ENCODE peak calls at places on chromosomes 13 and 19, in six cellular contexts. One of them, this sample, is unnamed. For H3K27me3 and H3K36me3, the result is how much of the 10 kb centered on the place peaks cover.

GRCh38 chr19:42469311-42470239 is 26.8 kb upstream of the CXCL17 start:
- DNase-seq in cardiac muscle cell: no peak
- DNase-seq in testis: no peak
- DNase-seq in colonic mucosa: no peak
- DNase-seq in neural progenitor cell: no peak
- DNase-seq in adrenal gland: peak
- DNase-seq in this sample: no peak

GRCh38 chr13:34156841-34157365 is 339.0 kb downstream of the RFC3 start:
- DNase-seq in colonic mucosa: peak
- DNase-seq in testis: peak
- DNase-seq in cardiac muscle cell: no peak
- DNase-seq in neural progenitor cell: no peak
- DNase-seq in adrenal gland: peak
- DNase-seq in this sample: no peak

GRCh38 chr19:46404884-46405658 is 8.3 kb downstream of the CCDC8 start:
- DNase-seq in adrenal gland: no peak
- DNase-seq in colonic mucosa: no peak
- DNase-seq in testis: peak
- DNase-seq in neural progenitor cell: peak
- DNase-seq in cardiac muscle cell: peak
- DNase-seq in this sample: peak

GRCh38 chr19:6260912-6261636 is 18.7 kb downstream of the MLLT1 start:
- DNase-seq in cardiac muscle cell: no peak
- DNase-seq in adrenal gland: peak
- DNase-seq in colonic mucosa: no peak
- DNase-seq in neural progenitor cell: peak
- DNase-seq in testis: no peak
- DNase-seq in this sample: peak

GRCh38 chr13:44417876-44418275 is 44.3 kb downstream of the SERP2 start:
- DNase-seq in cardiac muscle cell: no peak
- DNase-seq in neural progenitor cell: no peak
- DNase-seq in testis: no peak
- DNase-seq in colonic mucosa: no peak
- DNase-seq in adrenal gland: no peak
- DNase-seq in this sample: no peak

GRCh38 chr13:60970736-60971135 is 444.9 kb downstream of the PCDH20 start:
- DNase-seq in colonic mucosa: no peak
- DNase-seq in cardiac muscle cell: no peak
- DNase-seq in adrenal gland: no peak
- DNase-seq in neural progenitor cell: no peak
- DNase-seq in testis: no peak
- DNase-seq in this sample: no peak

GRCh38 chr19:44643605-44644390 is at the start of gene PVR:
- DNase-seq in colonic mucosa: peak
- DNase-seq in cardiac muscle cell: peak
- DNase-seq in neural progenitor cell: peak
- DNase-seq in testis: peak
- DNase-seq in adrenal gland: peak
- DNase-seq in this sample: peak

GRCh38 chr19:14519860-14520407 is 1.7 kb upstream of the DNAJB1 start:
- DNase-seq in testis: peak
- DNase-seq in cardiac muscle cell: no peak
- DNase-seq in adrenal gland: peak
- DNase-seq in neural progenitor cell: no peak
- DNase-seq in colonic mucosa: peak
- DNase-seq in this sample: no peak

GRCh38 chr13:30004204-30004603 is 153.8 kb upstream of the UBL3 start:
- DNase-seq in adrenal gland: peak
- DNase-seq in cardiac muscle cell: no peak
- DNase-seq in colonic mucosa: no peak
- DNase-seq in neural progenitor cell: no peak
- DNase-seq in testis: no peak
- DNase-seq in this sample: no peak

GRCh38 chr13:47886314-47886713 is 114.8 kb downstream of the SUCLA2 start:
- DNase-seq in testis: no peak
- DNase-seq in neural progenitor cell: no peak
- DNase-seq in cardiac muscle cell: no peak
- DNase-seq in colonic mucosa: no peak
- DNase-seq in adrenal gland: no peak
- DNase-seq in this sample: no peak

GRCh38 chr19:21434967-21435544 is 38.1 kb downstream of the ZNF493 start:
- DNase-seq in adrenal gland: no peak
- DNase-seq in testis: no peak
- DNase-seq in neural progenitor cell: no peak
- DNase-seq in cardiac muscle cell: no peak
- DNase-seq in colonic mucosa: no peak
- DNase-seq in this sample: no peak

GRCh38 chr13:59867867-59868266 is 295.9 kb downstream of the DIAPH3 start:
- DNase-seq in cardiac muscle cell: no peak
- DNase-seq in colonic mucosa: no peak
- DNase-seq in testis: no peak
- DNase-seq in neural progenitor cell: no peak
- DNase-seq in adrenal gland: no peak
- DNase-seq in this sample: no peak

GRCh38 chr13:65600702-65601101 is 1629.4 kb downstream of the PCDH9 start:
- DNase-seq in adrenal gland: no peak
- DNase-seq in colonic mucosa: no peak
- DNase-seq in testis: no peak
- DNase-seq in neural progenitor cell: no peak
- DNase-seq in cardiac muscle cell: no peak
- DNase-seq in this sample: no peak

GRCh38 chr19:10292206-10292788 is 2.5 kb downstream of the ICAM5 start:
- DNase-seq in colonic mucosa: peak
- DNase-seq in adrenal gland: peak
- DNase-seq in testis: peak
- DNase-seq in cardiac muscle cell: peak
- DNase-seq in neural progenitor cell: peak
- DNase-seq in this sample: peak

DNA sequence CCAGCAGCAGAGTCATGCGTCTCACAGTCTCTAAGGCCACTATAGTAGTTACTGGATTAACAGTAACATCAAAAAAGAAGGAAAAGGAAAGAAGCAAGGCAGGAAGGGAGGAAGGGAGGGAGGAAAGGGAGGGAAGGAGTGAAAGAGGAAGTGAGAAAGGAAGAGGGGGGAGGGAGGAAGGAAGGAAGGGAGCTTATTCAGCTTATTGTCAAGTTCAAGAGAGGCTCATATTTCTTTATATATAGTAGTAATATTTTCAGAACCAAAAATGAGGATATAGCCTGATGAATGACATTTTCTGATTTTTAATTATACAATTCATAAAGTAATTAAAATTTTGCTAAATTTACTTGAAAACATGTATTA is 17.7 kb upstream of the RUBCNL start:
- DNase-seq in colonic mucosa: no peak
- DNase-seq in adrenal gland: no peak
- DNase-seq in cardiac muscle cell: no peak
- DNase-seq in neural progenitor cell: no peak
- DNase-seq in testis: no peak
- DNase-seq in this sample: no peak
- H3K4me3 ChIP-seq in colonic mucosa: no peak
- H3K4me3 ChIP-seq in adrenal gland: no peak
- H3K4me3 ChIP-seq in cardiac muscle cell: no peak
- H3K4me3 ChIP-seq in neural progenitor cell: no peak
- H3K4me3 ChIP-seq in testis: no peak
- H3K4me3 ChIP-seq in this sample: no peak

DNA sequence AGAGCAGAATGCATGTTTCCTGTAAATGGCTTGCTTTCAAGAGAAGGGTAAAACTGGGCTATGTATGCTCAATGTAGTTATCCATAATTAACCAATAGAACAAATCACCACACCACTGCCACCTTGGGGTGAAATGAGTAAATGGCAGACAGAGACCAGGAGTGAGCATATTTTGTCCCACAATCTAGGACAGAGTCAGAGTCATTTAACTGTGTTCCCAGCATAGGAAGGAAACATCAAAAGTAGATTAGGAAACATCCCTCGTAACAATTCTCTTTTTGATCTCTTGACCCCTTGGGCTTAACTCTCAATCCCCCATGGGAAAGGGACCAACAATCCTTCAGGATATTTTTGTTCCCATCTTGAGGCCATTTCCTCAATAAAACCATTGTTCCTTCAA is 224.8 kb downstream of the NHLRC3 start:
- DNase-seq in adrenal gland: peak
- DNase-seq in testis: peak
- DNase-seq in colonic mucosa: peak
- DNase-seq in neural progenitor cell: peak
- DNase-seq in cardiac muscle cell: peak
- DNase-seq in this sample: peak
- H3K27me3 ChIP-seq in adrenal gland: under half
- H3K27me3 ChIP-seq in testis: under half
- H3K27me3 ChIP-seq in colonic mucosa: under half
- H3K27me3 ChIP-seq in neural progenitor cell: under half
- H3K27me3 ChIP-seq in cardiac muscle cell: under half
- H3K27me3 ChIP-seq in this sample: under half

DNA sequence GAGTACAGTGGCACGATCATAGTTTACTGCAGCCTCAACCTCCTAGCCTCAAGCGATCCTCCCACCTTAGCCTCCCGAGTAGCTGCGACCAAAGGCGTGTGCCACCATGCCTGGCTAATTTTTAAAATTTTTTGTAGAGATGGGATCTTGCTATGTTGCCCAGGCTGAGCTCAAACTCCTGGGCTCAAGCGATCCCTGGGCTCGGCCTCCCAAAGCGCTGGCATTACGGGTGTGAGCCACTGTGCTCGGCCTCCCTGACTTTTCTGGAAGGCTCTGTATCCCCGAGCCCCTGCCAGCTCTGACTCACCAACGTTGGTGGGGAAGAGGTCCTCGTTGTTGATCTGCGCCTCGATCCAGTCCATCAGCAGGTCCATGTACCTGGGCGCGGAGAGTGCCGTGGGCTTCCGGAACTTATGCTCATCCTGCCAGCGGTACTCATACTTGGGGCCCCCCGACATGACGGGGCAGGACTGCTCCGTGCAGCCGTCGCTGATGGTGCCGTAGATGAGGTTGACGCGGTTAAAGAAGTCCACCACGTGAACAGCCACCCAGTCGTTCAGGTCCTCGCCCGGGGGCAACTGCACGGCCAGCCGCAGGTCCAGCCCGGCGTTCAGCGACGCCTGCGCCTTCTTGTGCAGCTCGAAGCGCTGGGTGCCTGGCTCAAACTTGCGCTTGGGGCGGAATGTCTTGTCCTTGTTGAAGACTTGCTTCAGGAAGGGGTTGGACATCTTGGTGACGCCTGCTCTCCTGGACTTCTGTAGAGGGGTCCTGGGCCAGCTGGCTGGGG is 18.1 kb downstream of the MOB3A start:
- DNase-seq in testis: no peak
- DNase-seq in colonic mucosa: no peak
- DNase-seq in neural progenitor cell: no peak
- DNase-seq in cardiac muscle cell: no peak
- DNase-seq in adrenal gland: no peak
- DNase-seq in this sample: no peak
- H3K36me3 ChIP-seq in testis: under half
- H3K36me3 ChIP-seq in colonic mucosa: under half
- H3K36me3 ChIP-seq in neural progenitor cell: under half
- H3K36me3 ChIP-seq in cardiac muscle cell: under half
- H3K36me3 ChIP-seq in adrenal gland: under half
- H3K36me3 ChIP-seq in this sample: under half

GRCh38 chr19:53870485-53870844 is 2.8 kb downstream of the MYADM start:
- DNase-seq in cardiac muscle cell: no peak
- DNase-seq in neural progenitor cell: peak
- DNase-seq in testis: peak
- DNase-seq in colonic mucosa: peak
- DNase-seq in adrenal gland: peak
- DNase-seq in this sample: peak
- H3K4me3 ChIP-seq in cardiac muscle cell: peak
- H3K4me3 ChIP-seq in neural progenitor cell: peak
- H3K4me3 ChIP-seq in testis: no peak
- H3K4me3 ChIP-seq in colonic mucosa: peak
- H3K4me3 ChIP-seq in adrenal gland: no peak
- H3K4me3 ChIP-seq in this sample: no peak

DNA sequence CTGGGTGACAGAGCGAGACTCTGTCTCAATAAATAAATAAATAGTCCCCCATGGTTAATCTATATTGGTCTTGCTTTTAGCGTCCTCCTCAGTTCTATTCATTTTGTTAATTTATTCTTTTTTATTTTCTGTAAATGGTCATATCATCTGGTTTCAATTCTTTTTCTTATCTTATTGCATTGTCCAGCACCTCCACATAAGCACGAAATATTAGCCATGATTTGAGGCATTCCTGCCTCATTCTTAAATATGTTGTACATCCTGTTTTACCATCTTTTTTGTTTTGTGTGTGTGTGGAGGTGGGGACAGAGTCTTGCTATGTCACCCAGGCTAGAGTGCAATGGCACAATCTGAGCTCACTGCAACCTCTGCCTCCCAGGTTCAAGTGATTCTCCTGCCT is 24.6 kb upstream of the CCDC124 start:
- DNase-seq in testis: no peak
- DNase-seq in colonic mucosa: no peak
- DNase-seq in neural progenitor cell: no peak
- DNase-seq in adrenal gland: no peak
- DNase-seq in cardiac muscle cell: no peak
- DNase-seq in this sample: no peak
- H3K27me3 ChIP-seq in testis: under half
- H3K27me3 ChIP-seq in colonic mucosa: under half
- H3K27me3 ChIP-seq in neural progenitor cell: under half
- H3K27me3 ChIP-seq in adrenal gland: under half
- H3K27me3 ChIP-seq in cardiac muscle cell: under half
- H3K27me3 ChIP-seq in this sample: under half

GRCh38 chr19:23098286-23098685 is 18.5 kb upstream of the ZNF730 start:
- DNase-seq in neural progenitor cell: no peak
- DNase-seq in testis: no peak
- DNase-seq in cardiac muscle cell: no peak
- DNase-seq in adrenal gland: no peak
- DNase-seq in colonic mucosa: no peak
- DNase-seq in this sample: no peak

GRCh38 chr19:23098988-23099387 is 17.8 kb upstream of the ZNF730 start:
- DNase-seq in cardiac muscle cell: no peak
- DNase-seq in neural progenitor cell: no peak
- DNase-seq in colonic mucosa: no peak
- DNase-seq in testis: no peak
- DNase-seq in adrenal gland: no peak
- DNase-seq in this sample: no peak

GRCh38 chr19:23095406-23095805 is 21.4 kb upstream of the ZNF730 start:
- DNase-seq in cardiac muscle cell: no peak
- DNase-seq in neural progenitor cell: no peak
- DNase-seq in colonic mucosa: no peak
- DNase-seq in testis: no peak
- DNase-seq in adrenal gland: no peak
- DNase-seq in this sample: no peak

GRCh38 chr19:23093832-23094231 is 23.0 kb upstream of the ZNF730 start:
- DNase-seq in colonic mucosa: no peak
- DNase-seq in testis: no peak
- DNase-seq in adrenal gland: no peak
- DNase-seq in neural progenitor cell: no peak
- DNase-seq in cardiac muscle cell: no peak
- DNase-seq in this sample: peak
- H3K36me3 ChIP-seq in colonic mucosa: under half
- H3K36me3 ChIP-seq in testis: under half
- H3K36me3 ChIP-seq in adrenal gland: under half
- H3K36me3 ChIP-seq in neural progenitor cell: under half
- H3K36me3 ChIP-seq in cardiac muscle cell: under half
- H3K36me3 ChIP-seq in this sample: under half

GRCh38 chr19:19372656-19373416 is 32.6 kb upstream of the GATAD2A start:
- DNase-seq in cardiac muscle cell: no peak
- DNase-seq in neural progenitor cell: no peak
- DNase-seq in adrenal gland: peak
- DNase-seq in colonic mucosa: peak
- DNase-seq in testis: peak
- DNase-seq in this sample: no peak
- H3K4me3 ChIP-seq in cardiac muscle cell: no peak
- H3K4me3 ChIP-seq in neural progenitor cell: no peak
- H3K4me3 ChIP-seq in adrenal gland: no peak
- H3K4me3 ChIP-seq in colonic mucosa: no peak
- H3K4me3 ChIP-seq in testis: no peak
- H3K4me3 ChIP-seq in this sample: no peak

GRCh38 chr19:3283246-3283751 is 58.8 kb downstream of the CELF5 start:
- DNase-seq in adrenal gland: no peak
- DNase-seq in cardiac muscle cell: no peak
- DNase-seq in colonic mucosa: no peak
- DNase-seq in neural progenitor cell: no peak
- DNase-seq in testis: no peak
- DNase-seq in this sample: no peak
- H3K27me3 ChIP-seq in adrenal gland: under half
- H3K27me3 ChIP-seq in cardiac muscle cell: under half
- H3K27me3 ChIP-seq in colonic mucosa: under half
- H3K27me3 ChIP-seq in neural progenitor cell: under half
- H3K27me3 ChIP-seq in testis: under half
- H3K27me3 ChIP-seq in this sample: under half

This sample was measured in H7.